ENCODE peak calls at places on chromosomes 12 and 14, in six cellular contexts. L is adrenal gland, H is amygdala, D is brain microvascular endothelial cell, B is RCC 7860, Y is neuronal stem cell. N is an unnamed sample.

GRCh38 chr14:24289649-24290283 is 9.8 kb downstream of the DHRS1 start:
- DNase-seq in B (no peak), H (no peak), Y (no peak), L (no peak), D (no peak), N (no peak)

GRCh38 chr14:32560213-32560857 is 231.2 kb downstream of the AKAP6 start:
- DNase-seq in B (peak; percentile 24), Y (peak; percentile 59), L (peak; percentile 68), D (peak; percentile 79), H (no peak), N (peak; percentile 73)

GRCh38 chr12:131896811-131897270 is 2.4 kb downstream of the ULK1 start:
- DNase-seq in Y (no peak), L (no peak), H (no peak), D (peak; percentile 39), B (no peak), N (no peak)

GRCh38 chr14:36619853-36620252 is 37.4 kb upstream of the NKX2-8 start:
- DNase-seq in Y (no peak), H (no peak), B (no peak), D (no peak), L (no peak), N (no peak)

GRCh38 chr12:102995372-102995771 is 37.9 kb downstream of the ASCL1 start:
- DNase-seq in B (no peak), D (no peak), H (no peak), L (no peak), Y (no peak), N (no peak)

GRCh38 chr14:104036250-104036649 is 49.2 kb upstream of the ASPG start:
- DNase-seq in L (no peak), D (no peak), Y (no peak), H (no peak), B (no peak), N (no peak)

GRCh38 chr14:24416254-24416931 is 13.1 kb downstream of the CBLN3 start:
- DNase-seq in B (no peak), Y (no peak), L (no peak), H (no peak), D (no peak), N (no peak)

GRCh38 chr14:70343141-70343540 is 16.3 kb downstream of the COX16 start:
- DNase-seq in Y (no peak), D (no peak), B (no peak), H (no peak), L (no peak), N (no peak)

GRCh38 chr12:4379410-4379809 is at the start of gene FGF23:
- DNase-seq in D (peak; percentile 22), H (no peak), B (no peak), L (no peak), Y (peak; percentile 63), N (no peak)

GRCh38 chr14:59769586-59769985 is 101.0 kb downstream of the RTN1 start:
- DNase-seq in B (no peak), L (no peak), H (no peak), D (no peak), Y (no peak), N (no peak)

GRCh38 chr12:54437243-54437642 is 18.2 kb upstream of the ITGA5 start:
- DNase-seq in L (no peak), D (no peak), Y (no peak), B (no peak), H (no peak), N (no peak)

GRCh38 chr14:49770212-49770817 is 2.4 kb downstream of the KLHDC2 start:
- DNase-seq in L (no peak), Y (no peak), H (no peak), D (peak; percentile 60), B (peak; percentile 54), N (no peak)

GRCh38 chr12:27291862-27292261 is 40.8 kb upstream of the BMAL2 start:
- DNase-seq in L (no peak), Y (no peak), D (no peak), H (no peak), B (no peak), N (no peak)

GRCh38 chr12:89507015-89507824 is 17.4 kb downstream of the GALNT4 start:
- DNase-seq in Y (no peak), L (no peak), D (no peak), H (no peak), B (no peak), N (no peak)

GRCh38 chr14:84375235-84375634 is 1154.7 kb upstream of the FLRT2 start:
- DNase-seq in H (no peak), B (no peak), D (no peak), Y (no peak), L (no peak), N (peak; percentile 47)

GRCh38 chr14:20412422-20412821 is 879 bp downstream of the TEP1 start:
- DNase-seq in H (no peak), B (no peak), D (no peak), Y (no peak), L (no peak), N (no peak)

GRCh38 chr14:77645520-77646230 is 29.2 kb upstream of the SPTLC2 start:
- DNase-seq in D (no peak), H (no peak), B (no peak), L (no peak), Y (no peak), N (no peak)

GRCh38 chr12:104751594-104751993 is 206.5 kb downstream of the SLC41A2 start:
- DNase-seq in H (no peak), Y (no peak), B (no peak), L (peak; percentile 2), D (no peak), N (no peak)

GRCh38 chr12:59230334-59230733 is 310.0 kb upstream of the LRIG3 start:
- DNase-seq in H (no peak), L (no peak), B (no peak), Y (no peak), D (no peak), N (no peak)

GRCh38 chr14:101112351-101113107 is 209.0 kb upstream of the RTL1 start:
- DNase-seq in Y (no peak), B (no peak), D (no peak), H (no peak), L (peak; percentile 13), N (no peak)

GRCh38 chr12:93164103-93164880 is 213.4 kb upstream of the NUDT4 start:
- DNase-seq in H (no peak), D (no peak), Y (no peak), L (no peak), B (no peak), N (no peak)

GRCh38 chr12:19458733-19459132 is 19.4 kb downstream of the AEBP2 start:
- DNase-seq in L (no peak), Y (no peak), H (no peak), D (no peak), B (no peak), N (no peak)

GRCh38 chr14:52650774-52651173 is 44.6 kb downstream of the ERO1A start:
- DNase-seq in H (no peak), Y (no peak), B (no peak), D (peak; percentile 1), L (no peak), N (no peak)

GRCh38 chr14:45658917-45659299 is 405.9 kb upstream of the MIS18BP1 start:
- DNase-seq in Y (no peak), D (no peak), H (no peak), L (no peak), B (no peak), N (no peak)

GRCh38 chr14:96207686-96208085 is 3.0 kb downstream of the BDKRB2 start:
- DNase-seq in B (no peak), D (no peak), H (no peak), L (no peak), Y (no peak), N (no peak)

GRCh38 chr12:58915634-58916033 is 4.7 kb downstream of the LRIG3 start:
- DNase-seq in H (no peak), L (no peak), B (no peak), D (peak; percentile 37), Y (no peak), N (peak; percentile 58)

GRCh38 chr14:72560331-72560730 is 333.6 kb downstream of the DPF3 start:
- DNase-seq in D (no peak), B (no peak), H (no peak), L (no peak), Y (no peak), N (no peak)

GRCh38 chr12:95763809-95764253 is 26.7 kb downstream of the NTN4 start:
- DNase-seq in Y (no peak), B (peak; percentile 55), L (peak; percentile 54), D (peak; percentile 94), H (no peak), N (peak; percentile 6)

GRCh38 chr12:89384050-89384749 is 31.9 kb upstream of the DUSP6 start:
- DNase-seq in B (no peak), H (peak; percentile 18), D (peak; percentile 54), L (peak; percentile 38), Y (no peak), N (peak; percentile 74)

GRCh38 chr14:103334644-103335603 is 887 bp downstream of the EIF5 start:
- DNase-seq in D (peak; percentile 62), L (peak; percentile 78), B (peak; percentile 31), Y (peak; percentile 57), H (peak; percentile 45), N (peak; percentile 20)

GRCh38 chr12:106179086-106179485 is 40.3 kb upstream of the NUAK1 start:
- DNase-seq in D (no peak), Y (peak; percentile 11), L (no peak), H (no peak), B (no peak), N (no peak)

GRCh38 chr12:25308761-25309160 is 58.0 kb upstream of the KRAS start:
- DNase-seq in L (no peak), B (no peak), H (no peak), D (no peak), Y (no peak), N (no peak)

GRCh38 chr14:74425525-74426201 is 347 bp downstream of the SYNDIG1L start:
- DNase-seq in Y (peak; percentile 78), H (no peak), L (peak; percentile 57), B (no peak), D (no peak), N (no peak)

GRCh38 chr12:94721173-94721572 is 70.8 kb upstream of the TMCC3 start:
- DNase-seq in L (no peak), D (no peak), B (no peak), H (no peak), Y (no peak), N (no peak)

GRCh38 chr14:87896393-87897380 is 96.3 kb downstream of the GALC start:
- DNase-seq in L (peak; percentile 35), Y (peak; percentile 59), B (peak; percentile 33), H (no peak), D (peak; percentile 34), N (peak; percentile 60)

GRCh38 chr12:121444842-121445202 is 44.9 kb downstream of the RNF34 start:
- DNase-seq in D (no peak), Y (no peak), H (no peak), B (no peak), L (no peak), N (no peak)